ENCODE peak calls at places on chromosome 1, in six cellular contexts. T is activated naive CD4-positive, alpha-beta T cell; C is A549; J is Right ventricle myocardium superior; D is brain microvascular endothelial cell; Z is EL. K is an unnamed sample.

GRCh38 chr1:61951731-61952585 is 209.7 kb downstream of the PATJ start:
- DNase-seq in J (no peak), D (peak), Z (peak), C (no peak), T (no peak), K (no peak)

GRCh38 chr1:159090566-159091546 is 14.3 kb upstream of the AIM2 start:
- DNase-seq in D (no peak), Z (peak), J (no peak), C (no peak), T (no peak), K (no peak)

GRCh38 chr1:228344631-228345072 is 62.0 kb downstream of the TRIM11 start:
- DNase-seq in J (no peak), D (no peak), C (peak), T (no peak), Z (peak), K (no peak)

GRCh38 chr1:233587958-233588799 is 25.7 kb upstream of the KCNK1 start:
- DNase-seq in D (no peak), C (no peak), J (no peak), Z (no peak), T (no peak), K (no peak)

GRCh38 chr1:51378871-51379270 is 48.5 kb upstream of the TTC39A start:
- DNase-seq in D (no peak), C (no peak), J (no peak), Z (no peak), T (no peak), K (no peak)

GRCh38 chr1:185375583-185375982 is 58.5 kb upstream of the IVNS1ABP start:
- DNase-seq in Z (peak), J (peak), C (no peak), D (peak), T (no peak), K (no peak)

GRCh38 chr1:3352084-3352951 is 102.1 kb upstream of the ARHGEF16 start:
- DNase-seq in D (peak), J (no peak), C (no peak), Z (peak), T (no peak), K (no peak)

GRCh38 chr1:87410771-87411170 is 82.1 kb downstream of the LMO4 start:
- DNase-seq in T (no peak), Z (peak), D (no peak), J (peak), C (no peak), K (no peak)

GRCh38 chr1:201538618-201539551 is at the start of gene NAV1:
- DNase-seq in T (no peak), J (peak), C (peak), Z (peak), D (no peak), K (no peak)

GRCh38 chr1:182762536-182762935 is 27.0 kb upstream of the NPL start:
- DNase-seq in D (no peak), J (no peak), Z (no peak), C (no peak), T (no peak), K (no peak)

GRCh38 chr1:106907795-106908194 is 148.7 kb upstream of the PRMT6 start:
- DNase-seq in C (no peak), J (no peak), T (no peak), D (no peak), Z (no peak), K (no peak)

GRCh38 chr1:205356424-205357151 is at the start of gene KLHDC8A:
- DNase-seq in J (no peak), Z (no peak), D (no peak), C (no peak), T (no peak), K (no peak)

GRCh38 chr1:173205146-173206051 is 1.7 kb downstream of the TNFSF4 start:
- DNase-seq in C (no peak), J (no peak), T (no peak), D (peak), Z (peak), K (peak)

GRCh38 chr1:15128520-15129313 is 24.8 kb upstream of the TMEM51 start:
- DNase-seq in T (peak), D (peak), C (peak), J (peak), Z (peak), K (peak)

GRCh38 chr1:54105736-54106269 is 47.0 kb downstream of the CDCP2 start:
- DNase-seq in C (no peak), J (no peak), Z (no peak), T (no peak), D (no peak), K (no peak)